ENCODE peak calls at places on chromosomes 12 and 14, in five cellular contexts. One of them, this sample, is unnamed.

GRCh38 chr14:68882235-68882634 is 89.4 kb upstream of the ZFP36L1 start:
- DNase-seq in left lung: no peak
- DNase-seq in uterus: no peak
- DNase-seq in CD4-positive, alpha-beta T cell: no peak
- DNase-seq in esophagus squamous epithelium: no peak
- DNase-seq in this sample: no peak

GRCh38 chr14:68268197-68268596 is 448.6 kb downstream of the RAD51B start:
- DNase-seq in left lung: no peak
- DNase-seq in uterus: no peak
- DNase-seq in CD4-positive, alpha-beta T cell: no peak
- DNase-seq in esophagus squamous epithelium: no peak
- DNase-seq in this sample: no peak

GRCh38 chr12:32217354-32218310 is 111.0 kb downstream of the BICD1 start:
- DNase-seq in left lung: peak; percentile 35
- DNase-seq in uterus: no peak
- DNase-seq in CD4-positive, alpha-beta T cell: no peak
- DNase-seq in esophagus squamous epithelium: no peak
- DNase-seq in this sample: peak; percentile 69

GRCh38 chr12:116067892-116068291 is 209.6 kb downstream of the MED13L start:
- DNase-seq in left lung: no peak
- DNase-seq in uterus: no peak
- DNase-seq in CD4-positive, alpha-beta T cell: no peak
- DNase-seq in esophagus squamous epithelium: no peak
- DNase-seq in this sample: no peak

GRCh38 chr12:79725987-79726386 is 35.2 kb upstream of the PAWR start:
- DNase-seq in left lung: no peak
- DNase-seq in uterus: no peak
- DNase-seq in CD4-positive, alpha-beta T cell: no peak
- DNase-seq in esophagus squamous epithelium: no peak
- DNase-seq in this sample: no peak

GRCh38 chr12:111842556-111843396 is 748 bp downstream of the MAPKAPK5 start:
- DNase-seq in left lung: no peak
- DNase-seq in uterus: no peak
- DNase-seq in CD4-positive, alpha-beta T cell: no peak
- DNase-seq in esophagus squamous epithelium: no peak
- DNase-seq in this sample: no peak

GRCh38 chr12:42766754-42767153 is 177.2 kb upstream of the PRICKLE1 start:
- DNase-seq in left lung: no peak
- DNase-seq in uterus: no peak
- DNase-seq in CD4-positive, alpha-beta T cell: no peak
- DNase-seq in esophagus squamous epithelium: no peak
- DNase-seq in this sample: no peak

GRCh38 chr14:101400815-101401214 is 160.5 kb upstream of the DIO3 start:
- DNase-seq in left lung: no peak
- DNase-seq in uterus: no peak
- DNase-seq in CD4-positive, alpha-beta T cell: no peak
- DNase-seq in esophagus squamous epithelium: no peak
- DNase-seq in this sample: no peak

GRCh38 chr12:116609715-116610114 is 50.5 kb downstream of the MAP1LC3B2 start:
- DNase-seq in left lung: no peak
- DNase-seq in uterus: no peak
- DNase-seq in CD4-positive, alpha-beta T cell: peak; percentile 13
- DNase-seq in esophagus squamous epithelium: no peak
- DNase-seq in this sample: no peak

GRCh38 chr14:24665440-24665991 is 31.5 kb upstream of the GZMB start:
- DNase-seq in left lung: no peak
- DNase-seq in uterus: no peak
- DNase-seq in CD4-positive, alpha-beta T cell: no peak
- DNase-seq in esophagus squamous epithelium: no peak
- DNase-seq in this sample: no peak

GRCh38 chr14:24436355-24437019 is 6.1 kb downstream of the SDR39U1 start:
- DNase-seq in left lung: no peak
- DNase-seq in uterus: no peak
- DNase-seq in CD4-positive, alpha-beta T cell: peak; percentile 29
- DNase-seq in esophagus squamous epithelium: no peak
- DNase-seq in this sample: no peak

GRCh38 chr12:47207829-47208248 is 128.1 kb upstream of the AMIGO2 start:
- DNase-seq in left lung: no peak
- DNase-seq in uterus: no peak
- DNase-seq in CD4-positive, alpha-beta T cell: no peak
- DNase-seq in esophagus squamous epithelium: no peak
- DNase-seq in this sample: no peak

GRCh38 chr12:112380663-112381420 is 1.4 kb downstream of the HECTD4 start:
- DNase-seq in left lung: peak; percentile 32
- DNase-seq in uterus: no peak
- DNase-seq in CD4-positive, alpha-beta T cell: no peak
- DNase-seq in esophagus squamous epithelium: no peak
- DNase-seq in this sample: no peak

GRCh38 chr14:67533754-67534085 is 630 bp downstream of the PLEKHH1 start:
- DNase-seq in left lung: no peak
- DNase-seq in uterus: no peak
- DNase-seq in CD4-positive, alpha-beta T cell: no peak
- DNase-seq in esophagus squamous epithelium: no peak
- DNase-seq in this sample: no peak

GRCh38 chr12:90111646-90112565 is 403.3 kb upstream of the ATP2B1 start:
- DNase-seq in left lung: no peak
- DNase-seq in uterus: no peak
- DNase-seq in CD4-positive, alpha-beta T cell: no peak
- DNase-seq in esophagus squamous epithelium: no peak
- DNase-seq in this sample: no peak

GRCh38 chr12:5428332-5429221 is 3.3 kb upstream of the NTF3 start:
- DNase-seq in left lung: no peak
- DNase-seq in uterus: no peak
- DNase-seq in CD4-positive, alpha-beta T cell: no peak
- DNase-seq in esophagus squamous epithelium: no peak
- DNase-seq in this sample: no peak

GRCh38 chr12:75390899-75391538 is at the start of gene GLIPR1L2:
- DNase-seq in left lung: peak; percentile 96
- DNase-seq in uterus: peak; percentile 96
- DNase-seq in CD4-positive, alpha-beta T cell: peak; percentile 86
- DNase-seq in esophagus squamous epithelium: peak; percentile 64
- DNase-seq in this sample: peak; percentile 96

GRCh38 chr14:24441904-24442239 is 704 bp downstream of the SDR39U1 start:
- DNase-seq in left lung: no peak
- DNase-seq in uterus: no peak
- DNase-seq in CD4-positive, alpha-beta T cell: no peak
- DNase-seq in esophagus squamous epithelium: no peak
- DNase-seq in this sample: no peak

GRCh38 chr12:82685721-82686222 is 934 bp upstream of the TMTC2 start:
- DNase-seq in left lung: peak; percentile 96
- DNase-seq in uterus: peak; percentile 93
- DNase-seq in CD4-positive, alpha-beta T cell: peak; percentile 89
- DNase-seq in esophagus squamous epithelium: peak; percentile 69
- DNase-seq in this sample: peak; percentile 98

GRCh38 chr12:14284189-14284722 is 81.2 kb upstream of the ATF7IP start:
- DNase-seq in left lung: no peak
- DNase-seq in uterus: peak; percentile 71
- DNase-seq in CD4-positive, alpha-beta T cell: no peak
- DNase-seq in esophagus squamous epithelium: no peak
- DNase-seq in this sample: no peak

GRCh38 chr14:94171208-94171607 is 2.9 kb upstream of the PPP4R4 start:
- DNase-seq in left lung: no peak
- DNase-seq in uterus: no peak
- DNase-seq in CD4-positive, alpha-beta T cell: no peak
- DNase-seq in esophagus squamous epithelium: no peak
- DNase-seq in this sample: no peak

GRCh38 chr12:103547929-103548328 is 39.1 kb upstream of the STAB2 start:
- DNase-seq in left lung: no peak
- DNase-seq in uterus: no peak
- DNase-seq in CD4-positive, alpha-beta T cell: no peak
- DNase-seq in esophagus squamous epithelium: no peak
- DNase-seq in this sample: no peak

GRCh38 chr14:80356413-80356812 is 145.1 kb upstream of the DIO2 start:
- DNase-seq in left lung: no peak
- DNase-seq in uterus: no peak
- DNase-seq in CD4-positive, alpha-beta T cell: no peak
- DNase-seq in esophagus squamous epithelium: no peak
- DNase-seq in this sample: no peak

GRCh38 chr12:67774983-67775587 is 126.5 kb downstream of the DYRK2 start:
- DNase-seq in left lung: no peak
- DNase-seq in uterus: no peak
- DNase-seq in CD4-positive, alpha-beta T cell: no peak
- DNase-seq in esophagus squamous epithelium: no peak
- DNase-seq in this sample: no peak

GRCh38 chr12:6556857-6557256 is 1.0 kb upstream of the IFFO1 start:
- DNase-seq in left lung: no peak
- DNase-seq in uterus: no peak
- DNase-seq in CD4-positive, alpha-beta T cell: no peak
- DNase-seq in esophagus squamous epithelium: no peak
- DNase-seq in this sample: no peak
- H3K27ac ChIP-seq in left lung: no peak overlapping the region
- H3K27ac ChIP-seq in uterus: peak overlapping the region; percentile 87
- H3K27ac ChIP-seq in CD4-positive, alpha-beta T cell: peak overlapping the region; percentile 16
- H3K27ac ChIP-seq in esophagus squamous epithelium: peak overlapping the region; percentile 83
- H3K27ac ChIP-seq in this sample: peak overlapping the region; percentile 77

GRCh38 chr12:3604281-3604680 is 113.3 kb downstream of the PRMT8 start:
- DNase-seq in left lung: no peak
- DNase-seq in uterus: no peak
- DNase-seq in CD4-positive, alpha-beta T cell: no peak
- DNase-seq in esophagus squamous epithelium: no peak
- DNase-seq in this sample: no peak
- H3K27me3 ChIP-seq in left lung: no peaks in the 10 kb centered on the region
- H3K27me3 ChIP-seq in uterus: no peaks in the 10 kb centered on the region
- H3K27me3 ChIP-seq in CD4-positive, alpha-beta T cell: no peaks in the 10 kb centered on the region
- H3K27me3 ChIP-seq in esophagus squamous epithelium: no peaks in the 10 kb centered on the region
- H3K27me3 ChIP-seq in this sample: no peaks in the 10 kb centered on the region

GRCh38 chr12:105561981-105562726 is 231.7 kb downstream of the C12orf75 start:
- DNase-seq in left lung: peak; percentile 35
- DNase-seq in uterus: peak; percentile 73
- DNase-seq in CD4-positive, alpha-beta T cell: no peak
- DNase-seq in esophagus squamous epithelium: no peak
- DNase-seq in this sample: no peak
- TF ChIP-seq CTCF in left lung: no peak
- TF ChIP-seq CTCF in uterus: no peak
- TF ChIP-seq CTCF in CD4-positive, alpha-beta T cell: no peak
- TF ChIP-seq CTCF in esophagus squamous epithelium: no peak
- TF ChIP-seq CTCF in this sample: no peak

GRCh38 chr12:108812324-108812723 is 45.1 kb downstream of the SSH1 start:
- DNase-seq in left lung: no peak
- DNase-seq in uterus: no peak
- DNase-seq in CD4-positive, alpha-beta T cell: no peak
- DNase-seq in esophagus squamous epithelium: no peak
- DNase-seq in this sample: no peak
- H3K27ac ChIP-seq in left lung: no peak overlapping the region
- H3K27ac ChIP-seq in uterus: no peak overlapping the region
- H3K27ac ChIP-seq in CD4-positive, alpha-beta T cell: no peak overlapping the region
- H3K27ac ChIP-seq in esophagus squamous epithelium: peak overlapping the region; percentile 23
- H3K27ac ChIP-seq in this sample: no peak overlapping the region

DNA sequence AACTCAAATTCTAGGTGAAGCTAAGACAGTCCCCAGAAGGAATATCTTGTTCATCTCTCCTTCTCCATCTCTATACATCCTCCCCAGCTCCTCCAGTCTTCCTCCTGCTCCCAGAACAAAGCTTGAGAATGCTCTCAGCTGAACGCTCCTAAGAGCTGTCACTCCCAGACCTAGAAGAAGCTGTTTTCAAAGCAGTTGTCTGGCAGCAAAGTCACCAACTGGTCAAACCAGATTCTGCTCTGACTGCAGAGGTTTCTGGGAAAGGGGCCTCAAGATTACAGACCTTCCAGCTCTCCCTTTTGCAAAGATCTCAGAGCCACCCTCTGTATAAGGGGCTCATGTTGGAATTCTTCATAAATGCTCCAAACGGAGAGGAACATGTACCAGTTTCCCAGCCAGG is 9.6 kb upstream of the HSPB8 start:
- DNase-seq in left lung: no peak
- DNase-seq in uterus: no peak
- DNase-seq in CD4-positive, alpha-beta T cell: no peak
- DNase-seq in esophagus squamous epithelium: no peak
- DNase-seq in this sample: no peak
- H3K27me3 ChIP-seq in left lung: no peaks in the 10 kb centered on the region
- H3K27me3 ChIP-seq in uterus: no peaks in the 10 kb centered on the region
- H3K27me3 ChIP-seq in CD4-positive, alpha-beta T cell: no peaks in the 10 kb centered on the region
- H3K27me3 ChIP-seq in esophagus squamous epithelium: no peaks in the 10 kb centered on the region
- H3K27me3 ChIP-seq in this sample: no peaks in the 10 kb centered on the region

DNA sequence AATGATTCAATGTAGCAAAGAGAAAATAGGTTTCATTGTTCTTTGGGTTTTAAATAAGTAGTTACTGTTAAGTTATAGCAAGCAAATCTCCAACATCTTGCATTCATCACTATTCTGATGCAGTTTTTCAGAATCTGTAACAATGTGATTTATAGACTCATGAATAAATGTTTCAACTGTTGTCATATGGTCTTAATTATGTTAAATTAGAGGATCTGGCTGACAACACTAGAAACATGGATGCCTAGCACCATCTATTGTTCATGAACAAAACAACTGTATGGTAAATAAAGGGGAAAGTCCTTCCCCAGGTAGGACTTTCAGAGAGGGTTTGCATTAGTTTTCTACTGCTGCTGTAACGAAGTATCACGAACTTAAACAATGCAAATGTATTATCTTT is 167.9 kb downstream of the BCAT1 start:
- DNase-seq in left lung: no peak
- DNase-seq in uterus: no peak
- DNase-seq in CD4-positive, alpha-beta T cell: no peak
- DNase-seq in esophagus squamous epithelium: no peak
- DNase-seq in this sample: no peak
- TF ChIP-seq CTCF in left lung: no peak
- TF ChIP-seq CTCF in uterus: no peak
- TF ChIP-seq CTCF in CD4-positive, alpha-beta T cell: no peak
- TF ChIP-seq CTCF in esophagus squamous epithelium: no peak
- TF ChIP-seq CTCF in this sample: no peak

GRCh38 chr12:54147606-54148005 is 41.2 kb downstream of the SMUG1 start:
- DNase-seq in left lung: no peak
- DNase-seq in uterus: no peak
- DNase-seq in CD4-positive, alpha-beta T cell: no peak
- DNase-seq in esophagus squamous epithelium: no peak
- DNase-seq in this sample: no peak
- H3K27ac ChIP-seq in left lung: no peak overlapping the region
- H3K27ac ChIP-seq in uterus: no peak overlapping the region
- H3K27ac ChIP-seq in CD4-positive, alpha-beta T cell: no peak overlapping the region
- H3K27ac ChIP-seq in esophagus squamous epithelium: no peak overlapping the region
- H3K27ac ChIP-seq in this sample: no peak overlapping the region

GRCh38 chr14:70018713-70019201 is 139.5 kb downstream of the SMOC1 start:
- DNase-seq in left lung: peak; percentile 58
- DNase-seq in uterus: peak; percentile 51
- DNase-seq in CD4-positive, alpha-beta T cell: no peak
- DNase-seq in esophagus squamous epithelium: no peak
- DNase-seq in this sample: no peak
- H3K27me3 ChIP-seq in left lung: no peaks in the 10 kb centered on the region
- H3K27me3 ChIP-seq in uterus: no peaks in the 10 kb centered on the region
- H3K27me3 ChIP-seq in CD4-positive, alpha-beta T cell: no peaks in the 10 kb centered on the region
- H3K27me3 ChIP-seq in esophagus squamous epithelium: no peaks in the 10 kb centered on the region
- H3K27me3 ChIP-seq in this sample: no peaks in the 10 kb centered on the region

GRCh38 chr14:90816686-90817436 is 631 bp upstream of the TTC7B start:
- DNase-seq in left lung: no peak
- DNase-seq in uterus: no peak
- DNase-seq in CD4-positive, alpha-beta T cell: no peak
- DNase-seq in esophagus squamous epithelium: no peak
- DNase-seq in this sample: no peak
- TF ChIP-seq CTCF in left lung: no peak
- TF ChIP-seq CTCF in uterus: no peak
- TF ChIP-seq CTCF in CD4-positive, alpha-beta T cell: no peak
- TF ChIP-seq CTCF in esophagus squamous epithelium: no peak
- TF ChIP-seq CTCF in this sample: peak; percentile 17

DNA sequence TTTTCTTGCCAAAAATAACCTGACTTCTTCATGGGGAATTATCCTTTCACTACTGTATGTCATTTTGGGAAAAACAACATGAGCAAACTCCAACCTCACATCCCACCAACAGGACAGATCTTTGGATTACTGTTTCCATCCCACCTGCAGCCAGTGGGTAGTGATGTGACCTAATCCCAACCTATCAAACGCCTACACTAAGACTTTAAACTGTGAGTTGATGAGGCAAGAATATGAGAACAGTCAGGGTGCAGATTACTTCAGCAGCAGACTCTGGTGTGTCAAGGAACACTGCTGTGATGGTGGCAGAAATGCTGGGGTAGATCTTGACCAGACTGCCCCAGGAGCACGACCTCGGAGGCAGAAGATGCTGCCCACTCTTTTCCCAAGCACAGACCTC is 293.2 kb downstream of the DUSP6 start:
- DNase-seq in left lung: no peak
- DNase-seq in uterus: no peak
- DNase-seq in CD4-positive, alpha-beta T cell: no peak
- DNase-seq in esophagus squamous epithelium: no peak
- DNase-seq in this sample: no peak
- H3K27ac ChIP-seq in left lung: no peak overlapping the region
- H3K27ac ChIP-seq in uterus: no peak overlapping the region
- H3K27ac ChIP-seq in CD4-positive, alpha-beta T cell: no peak overlapping the region
- H3K27ac ChIP-seq in esophagus squamous epithelium: no peak overlapping the region
- H3K27ac ChIP-seq in this sample: no peak overlapping the region